ENCODE peak calls at places on chromosomes 1 and 21, in four cellular contexts. F is brain microvascular endothelial cell, M is fibroblast of lung, G is heart left ventricle. E is an unnamed sample. For H3K27me3, the result is how much of the 10 kb centered on the place peaks cover.

GRCh38 chr1:103108525-103109150 is 316 bp upstream of the COL11A1 start:
- DNase-seq in F (no peak), M (peak), G (peak), E (no peak)

GRCh38 chr1:206547104-206547503 is 39.8 kb downstream of the RASSF5 start:
- DNase-seq in F (no peak), M (no peak), G (no peak), E (no peak)

GRCh38 chr1:197841158-197841557 is 61.3 kb upstream of the C1orf53 start:
- DNase-seq in F (no peak), M (no peak), G (no peak), E (no peak)

GRCh38 chr1:58814251-58815068 is 30.6 kb upstream of the JUN start:
- DNase-seq in F (peak), M (peak), G (peak), E (peak)

GRCh38 chr1:174190800-174191199 is 31.5 kb downstream of the RABGAP1L start:
- DNase-seq in F (no peak), M (no peak), G (no peak), E (no peak)

GRCh38 chr1:111516008-111516535 is 12.6 kb upstream of the ADORA3 start:
- DNase-seq in F (peak), M (peak), G (peak), E (peak)

GRCh38 chr1:199786695-199787094 is 240.8 kb upstream of the NR5A2 start:
- DNase-seq in F (no peak), M (no peak), G (no peak), E (no peak)

GRCh38 chr1:241336335-241336734 is 20.7 kb downstream of the RGS7 start:
- DNase-seq in F (peak), M (peak), G (no peak), E (no peak)

GRCh38 chr1:37036667-37037053 is 2.3 kb upstream of the GRIK3 start:
- DNase-seq in F (no peak), M (no peak), G (no peak), E (no peak)

DNA sequence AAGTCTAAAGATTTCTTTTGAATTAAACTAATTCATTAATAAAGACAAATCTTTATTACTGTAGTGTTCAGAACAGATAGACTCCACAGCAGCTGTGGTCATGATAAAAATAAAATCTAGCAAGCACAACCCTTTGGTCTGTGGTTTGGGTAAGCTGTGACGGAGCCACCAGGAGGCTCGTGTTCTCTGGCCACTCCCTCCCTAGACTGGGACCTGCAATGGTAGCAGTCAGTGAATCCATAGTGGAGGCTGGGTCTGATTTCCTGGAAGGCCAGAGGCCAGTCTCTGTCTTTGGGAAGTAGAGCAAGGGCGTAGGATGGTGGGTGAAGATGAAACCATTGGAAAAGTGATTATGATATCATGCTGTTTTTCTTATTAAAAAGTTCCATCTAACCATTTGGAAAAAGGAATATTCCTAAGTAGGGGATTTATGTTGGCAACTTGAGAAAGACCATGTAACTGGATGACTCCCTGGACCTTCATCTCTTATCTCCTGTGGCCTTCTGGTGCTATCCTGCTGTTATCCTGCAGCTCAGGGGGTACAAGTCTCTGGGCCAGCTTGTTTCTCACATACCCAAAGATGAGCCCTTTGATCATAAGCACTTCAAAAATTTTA is 39.0 kb downstream of the TENT5C start:
- DNase-seq in F (no peak), M (no peak), G (no peak), E (no peak)
- TF ChIP-seq CTCF in F (no peak), M (no peak), G (no peak), E (no peak)

GRCh38 chr21:32410916-32411315 is 1.6 kb upstream of the EVA1C start:
- DNase-seq in F (no peak), M (no peak), G (no peak), E (no peak)
- H3K4me3 ChIP-seq in F (no peak), M (peak), G (peak), E (no peak)

DNA sequence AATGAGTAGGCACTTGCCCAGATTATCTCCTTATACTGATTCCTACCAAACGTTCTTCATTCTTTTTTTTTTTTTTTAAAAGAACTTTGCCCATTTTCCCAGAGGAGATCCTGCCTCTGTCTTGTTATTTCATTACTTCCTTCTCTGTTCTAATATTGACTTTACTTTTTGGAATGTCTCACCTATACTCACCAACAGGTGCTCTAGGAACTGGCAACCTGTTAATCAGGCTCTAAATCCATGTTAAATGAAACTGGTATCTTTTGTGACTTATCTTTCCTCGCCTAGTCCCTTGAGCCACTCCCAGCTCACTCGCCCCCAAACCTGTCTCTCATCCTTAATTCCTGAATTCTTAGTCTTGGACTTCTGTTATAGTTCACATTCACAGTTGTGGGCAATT is 1.2 kb upstream of the CRCT1 start:
- DNase-seq in F (no peak), M (no peak), G (no peak), E (no peak)
- H3K27me3 ChIP-seq in F (under half), M (under half), G (half or more), E (under half)

DNA sequence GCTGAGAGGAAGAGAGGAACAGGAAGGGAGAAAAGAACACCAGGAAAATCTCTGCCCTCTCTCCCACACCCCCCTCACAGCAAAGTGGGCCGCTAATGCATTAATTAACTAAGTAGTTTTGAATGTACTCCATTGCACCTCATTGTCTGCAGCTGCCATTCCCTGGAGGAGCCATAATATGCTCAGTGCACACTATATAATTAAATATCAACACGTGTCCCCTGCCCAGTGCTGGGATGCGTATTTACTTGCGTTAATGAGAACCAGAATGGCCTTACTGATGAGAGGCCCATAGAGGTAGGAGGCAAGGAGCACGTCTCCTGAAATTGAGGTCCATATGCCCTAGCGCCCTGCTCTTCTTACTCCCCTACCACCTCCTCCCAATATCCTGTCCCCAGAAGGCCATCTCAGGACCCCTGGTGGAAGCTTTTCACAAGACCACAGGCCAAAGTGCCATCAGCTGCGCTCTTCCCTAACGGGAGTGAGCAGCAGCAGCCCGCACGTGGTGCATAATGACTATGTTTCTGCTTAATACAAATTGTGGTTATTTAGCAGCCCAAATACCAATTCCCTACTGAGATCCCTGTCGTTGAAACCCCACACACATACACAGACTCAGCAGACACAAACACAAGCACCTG is 76.8 kb downstream of the PLXNA2 start:
- DNase-seq in F (no peak), M (no peak), G (no peak), E (no peak)
- TF ChIP-seq CTCF in F (no peak), M (no peak), G (no peak), E (no peak)

DNA sequence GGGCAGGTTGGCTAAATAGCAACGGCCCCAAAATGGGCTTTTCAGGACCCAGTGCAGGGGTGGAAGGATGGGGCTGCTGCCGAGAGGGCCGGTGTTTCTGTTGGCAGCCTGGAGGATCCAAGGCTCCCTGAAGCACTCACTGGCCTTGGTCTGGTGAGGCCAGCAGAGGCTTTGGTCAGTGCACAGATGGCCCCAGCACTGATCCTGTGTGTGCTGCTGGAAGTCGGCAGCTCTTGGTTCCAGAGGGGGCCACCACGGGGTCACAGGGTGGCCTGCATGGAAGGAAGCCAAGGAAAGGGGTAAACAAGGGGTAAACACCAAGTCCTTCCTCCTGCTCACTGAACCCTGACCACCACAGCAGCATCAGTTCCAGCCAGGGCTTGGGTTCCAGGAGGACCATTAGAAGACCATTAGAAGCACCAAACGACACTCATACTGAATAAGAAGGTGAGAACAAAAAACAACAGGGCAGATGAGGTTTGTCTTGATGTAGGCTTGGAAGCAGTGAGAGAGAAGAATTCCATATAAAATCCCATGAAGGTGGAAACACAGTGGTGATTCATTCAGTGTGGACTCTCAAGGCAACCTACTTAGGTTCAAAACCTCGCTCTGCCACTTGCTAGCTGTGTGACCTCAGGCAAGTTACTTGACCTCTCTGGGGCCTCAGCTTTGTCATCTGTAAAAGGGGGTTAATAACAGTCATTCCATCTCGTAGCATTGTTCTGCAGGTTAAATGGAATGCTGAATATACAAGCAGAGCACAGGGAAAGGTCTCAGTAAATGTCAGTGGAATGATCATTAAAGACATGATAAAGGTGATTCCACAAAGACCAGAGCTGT is 184.5 kb downstream of the RUNX1 start:
- DNase-seq in F (no peak), M (no peak), G (no peak), E (no peak)
- H3K4me3 ChIP-seq in F (no peak), M (no peak), G (no peak), E (no peak)

DNA sequence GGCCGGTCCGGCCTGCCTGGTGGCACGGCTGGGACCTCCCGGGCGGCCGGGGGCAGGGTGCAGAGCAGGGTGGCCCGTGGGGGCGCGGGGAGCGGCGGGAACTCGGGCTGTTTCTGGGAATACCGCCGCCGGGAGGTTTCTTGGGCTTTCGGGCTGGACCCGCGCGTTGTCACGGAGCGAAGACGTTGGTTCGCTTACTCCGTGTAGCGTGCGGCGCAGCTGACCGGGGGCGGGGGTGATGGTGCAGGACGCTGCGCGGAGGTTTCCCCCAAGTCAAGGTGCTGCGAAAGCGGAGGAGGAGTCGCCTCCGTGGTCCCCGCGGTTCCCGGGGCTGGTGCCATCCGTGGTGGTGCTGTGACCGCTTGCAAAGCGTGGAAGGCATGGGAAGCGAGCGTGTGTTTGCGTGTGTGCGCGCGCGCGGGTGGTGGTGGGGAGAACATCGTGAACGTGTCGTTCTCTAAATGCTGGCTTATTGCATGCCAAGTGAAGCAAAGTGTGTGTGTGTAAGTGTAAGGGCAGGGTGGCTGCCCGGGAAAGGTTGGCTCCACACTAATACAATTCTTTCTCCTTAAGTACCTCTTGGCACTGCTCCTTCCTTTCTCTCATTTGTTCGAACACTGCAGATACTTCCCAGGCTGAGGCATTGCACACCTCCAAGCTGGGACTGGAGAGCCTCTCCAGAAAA is 1.1 kb downstream of the RYR2 start:
- DNase-seq in F (no peak), M (peak), G (no peak), E (peak)
- H3K27me3 ChIP-seq in F (under half), M (under half), G (under half), E (under half)

GRCh38 chr1:225881081-225882007 is 836 bp downstream of the TMEM63A start:
- DNase-seq in F (no peak), M (peak), G (peak), E (peak)

GRCh38 chr1:225885336-225885735 is 3.2 kb upstream of the TMEM63A start:
- DNase-seq in F (no peak), M (no peak), G (no peak), E (no peak)

GRCh38 chr1:225882008-225882698 is at the start of gene TMEM63A:
- DNase-seq in F (peak), M (peak), G (peak), E (peak)

GRCh38 chr1:225882699-225883615 is 777 bp upstream of the TMEM63A start:
- DNase-seq in F (no peak), M (peak), G (peak), E (peak)

DNA sequence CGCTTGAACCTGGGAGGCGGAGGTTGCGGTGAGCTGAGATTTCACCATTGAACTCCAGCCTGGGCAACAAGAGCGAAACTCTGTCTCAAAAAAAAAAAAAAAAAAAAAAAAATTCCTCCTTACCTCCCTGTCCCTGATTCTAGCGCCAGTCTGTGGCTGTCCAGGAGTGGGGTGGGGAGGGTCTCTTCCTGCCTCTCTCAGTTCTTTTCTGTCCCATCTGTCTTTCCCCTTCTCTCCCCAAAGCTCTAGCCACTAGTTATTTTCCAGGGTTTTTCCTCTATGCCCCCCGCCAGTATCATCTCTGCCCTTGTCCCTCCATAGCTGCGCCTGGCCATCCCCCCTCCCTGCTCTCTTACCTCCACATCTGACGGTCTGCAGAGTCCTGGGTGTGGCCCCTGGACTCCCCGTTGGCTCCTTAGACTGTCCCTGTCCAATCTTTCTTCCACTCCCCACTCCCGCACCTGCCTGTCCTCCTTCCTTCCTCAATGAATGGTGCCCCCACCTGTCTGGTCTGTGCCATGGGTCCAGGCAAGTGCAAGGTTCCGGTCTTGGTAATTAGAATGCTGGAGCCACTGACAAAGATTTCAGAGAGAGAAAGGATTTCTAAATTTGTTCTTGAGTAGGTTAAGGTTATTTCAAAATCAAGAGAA is 1.6 kb upstream of the TMEM63A start:
- DNase-seq in F (no peak), M (no peak), G (no peak), E (no peak)
- TF ChIP-seq CTCF in F (no peak), M (no peak), G (no peak), E (no peak)